ENCODE peak calls at places on chromosomes 6 and 20, in seven cellular contexts. Y is PC-9, B is anterior cingulate cortex, I is brain microvascular endothelial cell, N is NCI-H1092 treated with DMSO at 0.1 percent for 48 hours, A is neural crest cell, J is GF-D8. M is an unnamed sample.

GRCh38 chr6:31621320-31621939 is 915 bp downstream of the PRRC2A start:
- DNase-seq in Y (no peak), B (no peak), I (no peak), N (no peak), A (no peak), J (no peak), M (no peak)

GRCh38 chr6:129889580-129889979 is 28.5 kb upstream of the TMEM244 start:
- DNase-seq in Y (no peak), B (no peak), I (peak; percentile 88), N (no peak), A (no peak), J (no peak), M (no peak)

GRCh38 chr6:90343581-90343980 is 46.9 kb upstream of the BACH2 start:
- DNase-seq in Y (no peak), B (no peak), I (peak; percentile 33), N (no peak), A (no peak), J (no peak), M (no peak)

GRCh38 chr20:45363611-45364492 is 896 bp downstream of the SYS1 start:
- DNase-seq in Y (no peak), B (no peak), I (no peak), N (no peak), A (no peak), J (no peak), M (peak; percentile 42)

GRCh38 chr6:3484240-3484639 is 27.4 kb upstream of the SLC22A23 start:
- DNase-seq in Y (peak; percentile 18), B (no peak), I (peak; percentile 77), N (no peak), A (no peak), J (no peak), M (no peak)

GRCh38 chr6:43954311-43955131 is 172.7 kb downstream of the MRPL14 start:
- DNase-seq in Y (no peak), B (no peak), I (no peak), N (no peak), A (no peak), J (no peak), M (no peak)

GRCh38 chr20:63574829-63575720 is 1.0 kb upstream of the HELZ2 start:
- DNase-seq in Y (no peak), B (no peak), I (no peak), N (no peak), A (no peak), J (no peak), M (no peak)

GRCh38 chr6:111980979-111981378 is 72.9 kb upstream of the CCN6 start:
- DNase-seq in Y (no peak), B (no peak), I (no peak), N (no peak), A (no peak), J (no peak), M (no peak)

GRCh38 chr6:152034631-152035030 is 227.1 kb downstream of the ESR1 start:
- DNase-seq in Y (no peak), B (no peak), I (no peak), N (no peak), A (no peak), J (no peak), M (no peak)

GRCh38 chr20:38128691-38129090 is 36.4 kb downstream of the TGM2 start:
- DNase-seq in Y (no peak), B (no peak), I (no peak), N (no peak), A (no peak), J (no peak), M (no peak)

GRCh38 chr20:58649288-58650180 is 1.5 kb upstream of the STX16 start:
- DNase-seq in Y (no peak), B (no peak), I (no peak), N (no peak), A (no peak), J (no peak), M (no peak)

GRCh38 chr20:52305843-52306242 is 114.3 kb upstream of the ZFP64 start:
- DNase-seq in Y (no peak), B (no peak), I (no peak), N (no peak), A (no peak), J (no peak), M (no peak)

GRCh38 chr20:37531856-37532255 is 4.2 kb upstream of the BLCAP start:
- DNase-seq in Y (no peak), B (no peak), I (no peak), N (no peak), A (no peak), J (no peak), M (no peak)

GRCh38 chr6:106199331-106199730 is 113.2 kb downstream of the PRDM1 start:
- DNase-seq in Y (no peak), B (no peak), I (no peak), N (no peak), A (no peak), J (no peak), M (no peak)

GRCh38 chr6:149746147-149746946 is at the start of gene NUP43:
- DNase-seq in Y (peak; percentile 80), B (peak; percentile 88), I (peak; percentile 98), N (peak; percentile 94), A (peak; percentile 91), J (peak; percentile 84), M (peak; percentile 96)

GRCh38 chr6:139540276-139540675 is 165.8 kb upstream of the CITED2 start:
- DNase-seq in Y (no peak), B (no peak), I (peak; percentile 48), N (no peak), A (no peak), J (no peak), M (no peak)

GRCh38 chr6:83546636-83547035 is 34.3 kb downstream of the PRSS35 start:
- DNase-seq in Y (peak; percentile 3), B (no peak), I (no peak), N (no peak), A (no peak), J (no peak), M (no peak)

M was measured in OCI-LY7.